ENCODE peak calls at places on chromosomes 12 and 14, in seven cellular contexts. O is GM12878, J is SK-N-SH, Q is K562, S is HCT116, D is H1, U is HepG2. K is an unnamed sample.

GRCh38 chr12:107558141-107558815 is 127.3 kb upstream of the PWP1 start:
- DNase-seq in O (no peak), J (no peak), Q (no peak), S (no peak), D (no peak), U (no peak), K (no peak)

GRCh38 chr14:76715927-76716200 is 45.4 kb upstream of the VASH1 start:
- DNase-seq in O (no peak), J (no peak), Q (no peak), S (no peak), D (no peak), U (no peak), K (no peak)

GRCh38 chr12:122203968-122204828 is 689 bp downstream of the B3GNT4 start:
- DNase-seq in O (no peak), J (peak; percentile 68), Q (no peak), S (no peak), D (no peak), U (no peak), K (no peak)

GRCh38 chr12:65510584-65511050 is 232.1 kb downstream of the MSRB3 start:
- DNase-seq in O (no peak), J (no peak), Q (no peak), S (peak; percentile 84), D (peak; percentile 73), U (peak; percentile 88), K (no peak)

GRCh38 chr12:88633312-88633711 is 53.0 kb upstream of the KITLG start:
- DNase-seq in O (no peak), J (no peak), Q (no peak), S (no peak), D (no peak), U (no peak), K (peak; percentile 19)

GRCh38 chr14:64196668-64197411 is 97.3 kb downstream of the ESR2 start:
- DNase-seq in O (no peak), J (peak; percentile 79), Q (no peak), S (no peak), D (no peak), U (no peak), K (no peak)

GRCh38 chr14:36720657-36721056 is 59.0 kb downstream of the PAX9 start:
- DNase-seq in O (no peak), J (no peak), Q (no peak), S (no peak), D (no peak), U (no peak), K (no peak)

GRCh38 chr12:105204916-105205315 is 31.1 kb downstream of the APPL2 start:
- DNase-seq in O (no peak), J (no peak), Q (no peak), S (no peak), D (no peak), U (no peak), K (no peak)

GRCh38 chr12:42421844-42422779 is 96.1 kb downstream of the PPHLN1 start:
- DNase-seq in O (peak; percentile 7), J (peak; percentile 37), Q (peak; percentile 15), S (no peak), D (no peak), U (no peak), K (no peak)

GRCh38 chr12:112413846-112414625 is 4.6 kb upstream of the RPL6 start:
- DNase-seq in O (no peak), J (no peak), Q (no peak), S (no peak), D (no peak), U (no peak), K (no peak)

GRCh38 chr12:47818701-47819543 is 781 bp downstream of the HDAC7 start:
- DNase-seq in O (no peak), J (peak; percentile 88), Q (peak; percentile 82), S (no peak), D (no peak), U (peak; percentile 50), K (peak; percentile 54)

GRCh38 chr12:48998497-48999353 is 450 bp downstream of the DDN start:
- DNase-seq in O (no peak), J (peak; percentile 63), Q (peak; percentile 59), S (no peak), D (no peak), U (no peak), K (no peak)

GRCh38 chr14:79352026-79352425 is 859.3 kb downstream of the DIO2 start:
- DNase-seq in O (no peak), J (no peak), Q (no peak), S (no peak), D (no peak), U (no peak), K (no peak)

GRCh38 chr14:73723411-73723798 is 9.2 kb upstream of the PNMA1 start:
- DNase-seq in O (no peak), J (no peak), Q (no peak), S (no peak), D (no peak), U (no peak), K (no peak)

DNA sequence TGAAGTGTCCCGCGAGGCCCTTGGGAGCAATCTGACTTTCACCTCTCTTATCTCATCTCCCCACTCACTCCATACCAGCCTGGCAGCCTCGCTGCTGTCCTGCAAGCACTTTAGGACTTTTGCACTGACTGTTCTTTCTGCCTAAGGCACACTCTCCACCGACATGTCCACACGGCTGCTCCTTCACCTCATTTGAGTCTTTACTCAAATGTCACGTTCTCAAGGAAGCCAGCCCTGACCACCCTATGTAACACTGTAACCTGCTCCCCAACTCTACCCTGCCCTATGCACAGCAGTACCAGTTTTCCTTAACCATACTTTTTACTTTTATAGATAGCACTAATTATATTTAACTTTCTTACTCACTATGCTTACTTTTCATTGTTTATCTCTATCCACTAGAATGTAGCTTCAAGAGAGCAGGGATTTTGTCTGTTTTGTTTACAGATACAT is 32.0 kb downstream of the PRKD1 start:
- DNase-seq in O (no peak), J (no peak), Q (no peak), S (no peak), D (no peak), U (no peak), K (peak; percentile 10)
- TF ChIP-seq JUND in O (no peak), J (no peak), Q (no peak), S (no peak), D (no peak), U (no peak), K (no peak)

GRCh38 chr12:93591137-93591868 is 18.8 kb downstream of the SOCS2 start:
- DNase-seq in O (no peak), J (peak; percentile 67), Q (peak; percentile 57), S (peak; percentile 64), D (no peak), U (no peak), K (peak; percentile 24)
- TF ChIP-seq JUND in O (no peak), J (no peak), Q (peak; percentile 65), S (no peak), D (no peak), U (no peak), K (no peak)

GRCh38 chr12:30754383-30754749 is 385 bp downstream of the CAPRIN2 start:
- DNase-seq in O (no peak), J (no peak), Q (no peak), S (no peak), D (no peak), U (no peak), K (no peak)

GRCh38 chr12:30755395-30755762 is 628 bp upstream of the CAPRIN2 start:
- DNase-seq in O (no peak), J (no peak), Q (no peak), S (no peak), D (no peak), U (no peak), K (no peak)

GRCh38 chr12:30757316-30757715 is 2.6 kb upstream of the CAPRIN2 start:
- DNase-seq in O (no peak), J (no peak), Q (no peak), S (no peak), D (no peak), U (no peak), K (no peak)

GRCh38 chr12:30754750-30755394 is at the start of gene CAPRIN2:
- DNase-seq in O (peak; percentile 52), J (peak; percentile 95), Q (peak; percentile 89), S (peak; percentile 89), D (peak; percentile 86), U (peak; percentile 90), K (peak; percentile 92)

GRCh38 chr12:30756074-30756473 is 1.3 kb upstream of the CAPRIN2 start:
- DNase-seq in O (no peak), J (no peak), Q (no peak), S (no peak), D (no peak), U (peak; percentile 48), K (no peak)
- TF ChIP-seq JUND in O (no peak), J (no peak), Q (no peak), S (no peak), D (no peak), U (no peak), K (no peak)

GRCh38 chr14:68784298-68784910 is 8.5 kb downstream of the ZFP36L1 start:
- DNase-seq in O (no peak), J (no peak), Q (no peak), S (no peak), D (no peak), U (peak; percentile 99), K (no peak)
- TF ChIP-seq JUND in O (no peak), J (no peak), Q (no peak), S (no peak), D (no peak), U (peak; percentile 92), K (no peak)

DNA sequence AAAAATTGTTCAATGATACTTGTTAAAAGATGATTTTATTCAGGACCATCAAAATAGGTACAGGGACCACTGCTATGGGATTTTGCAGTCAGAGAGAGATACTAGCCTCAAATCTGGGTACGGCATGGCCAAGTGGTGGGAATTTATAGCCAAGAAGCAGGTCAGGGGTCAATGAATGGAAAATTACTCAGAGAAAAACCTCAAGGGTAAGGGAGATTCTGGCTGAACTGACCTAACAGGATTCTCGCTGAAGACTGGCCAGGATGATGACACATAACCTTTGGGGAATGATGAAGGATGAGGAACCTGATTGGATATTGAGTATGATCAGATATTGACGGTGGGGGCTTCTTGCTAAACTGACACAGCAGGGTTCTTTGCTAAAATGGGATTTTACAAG is 32.7 kb downstream of the DEPDC4 start:
- DNase-seq in O (no peak), J (no peak), Q (no peak), S (no peak), D (no peak), U (no peak), K (peak; percentile 53)
- TF ChIP-seq JUND in O (no peak), J (no peak), Q (no peak), S (no peak), D (no peak), U (no peak), K (no peak)

DNA sequence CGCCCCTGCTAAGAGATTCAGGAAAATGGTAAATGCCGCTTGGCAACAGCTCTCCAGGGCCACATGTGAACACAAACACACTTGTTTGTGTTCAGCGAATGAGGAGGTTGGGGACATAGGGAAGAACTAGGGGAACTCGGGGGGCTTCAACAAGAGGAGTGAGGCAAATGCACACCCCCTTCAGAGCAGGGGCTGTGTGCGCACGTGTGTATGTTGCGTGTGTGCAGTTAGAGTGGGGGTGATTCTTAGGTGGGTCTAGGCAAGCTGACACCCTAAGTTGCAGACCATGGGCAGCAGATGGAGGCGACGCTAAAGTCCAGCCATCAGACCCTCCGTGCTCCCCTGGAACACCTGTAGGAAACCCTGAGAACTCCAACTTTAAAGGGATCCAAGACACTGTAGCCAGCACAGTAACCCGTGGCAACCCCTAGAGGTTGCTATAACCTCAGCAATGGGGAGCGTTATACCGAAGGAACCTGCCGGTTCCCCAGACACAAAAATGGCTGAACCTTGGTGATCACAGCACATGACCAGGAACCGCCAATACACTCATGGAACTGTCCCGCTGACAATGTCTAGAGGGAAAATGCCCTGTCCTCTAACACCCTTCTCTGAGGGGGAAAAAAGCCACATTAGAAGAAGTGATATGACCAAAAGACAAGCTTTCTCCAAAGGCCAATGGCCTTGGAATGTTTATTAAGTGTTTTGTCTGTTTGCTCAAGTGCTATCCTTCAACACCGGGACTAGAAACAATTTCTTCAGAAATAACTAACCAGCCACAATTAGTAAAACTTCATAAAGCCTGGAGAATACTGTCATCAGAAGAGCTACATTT is 86.5 kb upstream of the CEP83 start:
- DNase-seq in O (peak; percentile 19), J (peak; percentile 75), Q (peak; percentile 50), S (peak; percentile 77), D (peak; percentile 47), U (peak; percentile 44), K (peak; percentile 78)
- TF ChIP-seq JUND in O (no peak), J (no peak), Q (no peak), S (no peak), D (no peak), U (no peak), K (no peak)

K was measured in T47D.